ENCODE peak calls at places on chromosomes 3 and 15, in four cellular contexts. E, X, C and S are unnamed samples.
A peak's percentile ranks its signal among the peaks of the same experiment; 100 is the strongest.

GRCh38 chr3:23916152-23916885 is 471 bp downstream of the NKIRAS1 start:
- DNase-seq in E (no peak), C (no peak), X (no peak), S (no peak)

GRCh38 chr3:128091586-128091985 is 32.0 kb downstream of the RUVBL1 start:
- DNase-seq in X (no peak), C (no peak), E (no peak), S (no peak)

GRCh38 chr3:125357032-125357658 is 18.0 kb downstream of the ZNF148 start:
- DNase-seq in E (peak; percentile 57), C (peak; percentile 53), X (no peak), S (no peak)

GRCh38 chr3:194395767-194396527 is 3.1 kb downstream of the GP5 start:
- DNase-seq in C (no peak), E (no peak), X (no peak), S (no peak)

GRCh38 chr3:126967386-126967785 is 15.5 kb upstream of the PLXNA1 start:
- DNase-seq in X (no peak), C (no peak), E (no peak), S (no peak)

GRCh38 chr15:76327191-76328105 is 9.1 kb upstream of the ISL2 start:
- DNase-seq in E (no peak), C (no peak), X (no peak), S (no peak)

GRCh38 chr15:33476076-33476475 is 165.3 kb downstream of the RYR3 start:
- DNase-seq in C (no peak), E (no peak), X (no peak), S (no peak)

GRCh38 chr15:98612490-98613110 is 35.7 kb upstream of the IGF1R start:
- DNase-seq in E (no peak), C (no peak), X (no peak), S (no peak)

GRCh38 chr3:4900298-4900697 is 78.9 kb upstream of the BHLHE40 start:
- DNase-seq in C (no peak), X (no peak), E (no peak), S (no peak)

GRCh38 chr15:68419301-68420175 is 12.4 kb downstream of the ITGA11 start:
- DNase-seq in C (no peak), X (no peak), E (no peak), S (peak; percentile 53)

GRCh38 chr3:55246016-55246415 is 241.1 kb downstream of the WNT5A start:
- DNase-seq in C (no peak), X (no peak), E (no peak), S (no peak)

GRCh38 chr3:33278106-33278672 is 947 bp downstream of the FBXL2 start:
- DNase-seq in X (peak; percentile 4), C (peak; percentile 15), E (peak; percentile 17), S (no peak)

GRCh38 chr15:55587321-55588069 is 650 bp downstream of the PYGO1 start:
- DNase-seq in C (peak; percentile 75), E (peak; percentile 48), X (peak; percentile 71), S (no peak)

GRCh38 chr3:65168547-65168946 is 480.7 kb upstream of the ADAMTS9 start:
- DNase-seq in C (no peak), X (no peak), E (peak; percentile 53), S (no peak)

GRCh38 chr15:93047621-93048425 is 41.2 kb downstream of the RGMA start:
- DNase-seq in E (no peak), X (no peak), C (no peak), S (no peak)

GRCh38 chr3:89116486-89116885 is 9.1 kb downstream of the EPHA3 start:
- DNase-seq in X (no peak), E (no peak), C (no peak), S (no peak)

GRCh38 chr3:30320392-30320791 is 286.0 kb upstream of the TGFBR2 start:
- DNase-seq in C (no peak), X (no peak), E (no peak), S (no peak)

GRCh38 chr3:169790687-169791429 is 17.7 kb downstream of the MYNN start:
- DNase-seq in X (no peak), C (no peak), E (no peak), S (no peak)

GRCh38 chr3:129824926-129825541 is 68.5 kb downstream of the TMCC1 start:
- DNase-seq in E (peak; percentile 68), X (peak; percentile 55), C (peak; percentile 32), S (no peak)

GRCh38 chr15:70374096-70374495 is 276.4 kb upstream of the TLE3 start:
- DNase-seq in X (no peak), E (no peak), C (no peak), S (no peak)

GRCh38 chr3:141485578-141486415 is 1.0 kb upstream of the RASA2 start:
- DNase-seq in E (peak; percentile 39), X (no peak), C (peak; percentile 31), S (no peak)

GRCh38 chr15:37015025-37015424 is 85.3 kb downstream of the MEIS2 start:
- DNase-seq in C (no peak), E (peak; percentile 48), X (no peak), S (no peak)

GRCh38 chr3:46372492-46373359 is 2.0 kb downstream of the CCR5 start:
- DNase-seq in E (no peak), X (no peak), C (no peak), S (no peak)

GRCh38 chr15:69997701-69998273 is 99.9 kb downstream of the TLE3 start:
- DNase-seq in E (peak; percentile 39), C (no peak), X (no peak), S (peak; percentile 66)

GRCh38 chr15:34754674-34755418 is at the start of gene GJD2:
- DNase-seq in C (no peak), X (no peak), E (no peak), S (no peak)

GRCh38 chr3:122305818-122306621 is 19.0 kb upstream of the CSTA start:
- DNase-seq in C (no peak), X (no peak), E (peak; percentile 19), S (no peak)

GRCh38 chr3:134074001-134074789 is 44.5 kb upstream of the SLCO2A1 start:
- DNase-seq in X (no peak), C (no peak), E (no peak), S (no peak)

GRCh38 chr3:133661454-133662255 is at the start of gene TOPBP1:
- DNase-seq in E (peak; percentile 87), C (peak; percentile 73), X (peak; percentile 83), S (peak; percentile 85)

GRCh38 chr15:37101634-37102314 is 1.4 kb upstream of the MEIS2 start:
- DNase-seq in E (peak; percentile 68), X (peak; percentile 87), C (peak; percentile 66), S (peak; percentile 88)

GRCh38 chr3:142651711-142652110 is 55.5 kb downstream of the PLS1 start:
- DNase-seq in E (peak; percentile 17), X (no peak), C (no peak), S (no peak)

GRCh38 chr3:25618043-25618442 is 46.7 kb downstream of the TOP2B start:
- DNase-seq in X (no peak), E (no peak), C (no peak), S (no peak)

GRCh38 chr3:136311256-136311655 is 61.1 kb downstream of the PCCB start:
- DNase-seq in E (no peak), X (no peak), C (no peak), S (no peak)

GRCh38 chr3:31724144-31724543 is 191.4 kb downstream of the STT3B start:
- DNase-seq in X (no peak), C (no peak), E (no peak), S (no peak)

GRCh38 chr15:73244333-73244732 is 124.4 kb downstream of the HCN4 start:
- DNase-seq in C (peak; percentile 18), E (no peak), X (no peak), S (no peak)

GRCh38 chr3:72391659-72392058 is 456.6 kb downstream of the SHQ1 start:
- DNase-seq in C (no peak), X (no peak), E (no peak), S (no peak)
- H3K4me1 ChIP-seq in C (no peaks in the 10 kb centered on the region), X (no peaks in the 10 kb centered on the region), E (no peaks in the 10 kb centered on the region), S (no peaks in the 10 kb centered on the region)

GRCh38 chr3:138491971-138492370 is 57.6 kb downstream of the ESYT3 start:
- DNase-seq in C (no peak), X (no peak), E (no peak), S (no peak)
- H3K9me3 ChIP-seq in C (peaks cover 12% of the 10 kb centered on the region), X (peaks cover 4% of the 10 kb centered on the region), E (peaks cover 10% of the 10 kb centered on the region), S (peaks cover 10% of the 10 kb centered on the region)

GRCh38 chr15:63945005-63945788 is 101.1 kb downstream of the DAPK2 start:
- DNase-seq in E (peak; percentile 73), X (peak; percentile 63), C (peak; percentile 90), S (no peak)
- H3K27ac ChIP-seq in E (no peak overlapping the region), X (no peak overlapping the region), C (no peak overlapping the region), S (no peak overlapping the region)

GRCh38 chr3:8279476-8279875 is 222.1 kb upstream of the LMCD1 start:
- DNase-seq in C (no peak), E (no peak), X (no peak), S (no peak)

GRCh38 chr3:8278448-8278847 is 223.2 kb upstream of the LMCD1 start:
- DNase-seq in C (no peak), E (peak; percentile 56), X (no peak), S (no peak)

GRCh38 chr3:8283180-8283579 is 218.4 kb upstream of the LMCD1 start:
- DNase-seq in X (no peak), E (no peak), C (no peak), S (no peak)

GRCh38 chr3:8282541-8283165 is 219.0 kb upstream of the LMCD1 start:
- DNase-seq in C (no peak), E (no peak), X (no peak), S (no peak)

DNA sequence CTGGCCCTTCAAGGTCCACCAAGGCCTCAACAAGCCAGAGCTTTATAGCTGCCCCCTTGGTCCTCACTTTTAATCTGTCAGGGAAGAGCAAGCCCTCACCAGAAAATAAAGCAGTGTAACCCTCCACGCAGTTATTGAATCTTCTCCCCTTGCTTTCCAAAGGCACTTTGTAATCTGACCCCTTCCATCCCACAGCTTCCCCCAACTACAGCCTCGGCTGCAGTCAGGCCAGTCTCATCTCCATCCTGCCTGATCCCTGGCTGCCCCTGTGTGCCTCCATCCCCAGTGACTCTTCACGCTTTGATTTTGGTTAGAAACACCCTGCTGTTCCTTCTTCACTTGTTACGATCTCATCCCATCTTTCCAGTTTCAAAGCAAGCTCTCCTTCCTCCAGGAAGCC is 221.5 kb upstream of the LMCD1 start:
- DNase-seq in X (no peak), C (no peak), E (no peak), S (no peak)
- H3K4me1 ChIP-seq in X (no peaks in the 10 kb centered on the region), C (peaks cover 11% of the 10 kb centered on the region), E (peaks cover 39% of the 10 kb centered on the region), S (no peaks in the 10 kb centered on the region)

DNA sequence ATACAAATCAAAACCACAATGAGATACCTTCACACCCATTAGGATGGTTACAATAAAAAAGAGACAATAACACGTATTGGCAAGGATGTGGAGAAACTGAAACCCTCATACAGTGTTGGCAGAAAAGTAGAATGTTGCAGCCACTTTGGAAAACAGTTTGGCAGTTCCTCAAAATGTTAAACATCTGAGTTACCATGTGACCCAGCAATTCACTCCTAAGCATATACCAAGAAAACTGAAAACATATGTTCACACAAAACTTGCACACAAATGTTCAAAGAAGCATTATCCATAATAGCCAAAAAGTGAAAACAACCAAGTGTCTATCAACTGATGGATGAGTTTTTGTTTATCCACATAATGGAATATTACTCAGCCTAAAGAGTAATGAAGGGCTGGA is 166.9 kb upstream of the FAM3D start:
- DNase-seq in E (no peak), C (no peak), X (no peak), S (no peak)
- H3K9me3 ChIP-seq in E (no peaks in the 10 kb centered on the region), C (no peaks in the 10 kb centered on the region), X (no peaks in the 10 kb centered on the region), S (no peaks in the 10 kb centered on the region)

GRCh38 chr15:45023659-45024320 is 795 bp downstream of the SORD start:
- DNase-seq in C (peak; percentile 12), E (peak; percentile 69), X (no peak), S (no peak)
- H3K27ac ChIP-seq in C (peak overlapping the region; percentile 81), E (peak overlapping the region; percentile 92), X (peak overlapping the region; percentile 61), S (peak overlapping the region; percentile 80)

GRCh38 chr3:153343988-153344782 is 182.2 kb downstream of the RAP2B start:
- DNase-seq in C (no peak), X (no peak), E (no peak), S (no peak)
- H3K4me1 ChIP-seq in C (no peaks in the 10 kb centered on the region), X (no peaks in the 10 kb centered on the region), E (no peaks in the 10 kb centered on the region), S (no peaks in the 10 kb centered on the region)